ENCODE peak calls at places on chromosomes 11 and 22, in ten cellular contexts. Z is fibroblast of lung, V is IMR-90, F is Karpas-422, R is neuronal stem cell, C is endodermal cell, O is SK-N-MC, P is astrocyte, M is colonic mucosa, G is GM12878. S is an unnamed sample.
A peak's percentile ranks its signal among the peaks of the same experiment; 100 is the strongest.

GRCh38 chr11:18000760-18001159 is 12.1 kb downstream of the SERGEF start:
- DNase-seq in Z (no peak), V (no peak), F (no peak), R (no peak), C (no peak), O (no peak), P (no peak), M (no peak), G (no peak), S (no peak)

GRCh38 chr11:1994121-1994520 is 3.5 kb downstream of the H19 start:
- DNase-seq in Z (no peak), V (no peak), F (no peak), R (no peak), C (no peak), O (no peak), P (no peak), M (no peak), G (no peak), S (no peak)

GRCh38 chr22:31291403-31291715 is 929 bp downstream of the PIK3IP1 start:
- DNase-seq in Z (no peak), V (no peak), F (peak; percentile 46), R (no peak), C (no peak), O (no peak), P (no peak), M (no peak), G (no peak), S (peak; percentile 13)

GRCh38 chr11:126969865-126970479 is 30.6 kb downstream of the KIRREL3 start:
- DNase-seq in Z (peak; percentile 69), V (peak; percentile 83), F (peak; percentile 57), R (no peak), C (peak; percentile 58), O (no peak), P (peak; percentile 55), M (no peak), G (no peak), S (peak; percentile 39)

GRCh38 chr11:554824-555499 is 5.6 kb downstream of the LMNTD2 start:
- DNase-seq in Z (peak; percentile 35), V (no peak), F (peak; percentile 94), R (peak; percentile 87), C (peak; percentile 93), O (no peak), P (no peak), M (peak; percentile 79), G (no peak), S (peak; percentile 95)

GRCh38 chr11:16543642-16544041 is 187.3 kb upstream of the SOX6 start:
- DNase-seq in Z (no peak), V (no peak), F (no peak), R (no peak), C (no peak), O (no peak), P (no peak), M (no peak), G (no peak), S (no peak)

GRCh38 chr22:40212126-40212525 is 34.4 kb downstream of the TNRC6B start:
- DNase-seq in Z (no peak), V (no peak), F (no peak), R (no peak), C (no peak), O (no peak), P (no peak), M (no peak), G (no peak), S (no peak)

GRCh38 chr22:25002241-25002985 is 49.9 kb downstream of the KIAA1671 start:
- DNase-seq in Z (no peak), V (no peak), F (no peak), R (no peak), C (no peak), O (no peak), P (no peak), M (no peak), G (no peak), S (no peak)

GRCh38 chr11:103125462-103125861 is 16.2 kb downstream of the DYNC2H1 start:
- DNase-seq in Z (no peak), V (no peak), F (no peak), R (no peak), C (no peak), O (no peak), P (no peak), M (no peak), G (no peak), S (no peak)

GRCh38 chr11:95242202-95242989 is 11.4 kb upstream of the SESN3 start:
- DNase-seq in Z (no peak), V (no peak), F (peak; percentile 72), R (no peak), C (no peak), O (no peak), P (no peak), M (peak; percentile 39), G (no peak), S (no peak)

GRCh38 chr11:36364551-36364950 is 68.5 kb downstream of the PRR5L start:
- DNase-seq in Z (peak; percentile 72), V (no peak), F (no peak), R (no peak), C (no peak), O (no peak), P (peak; percentile 62), M (peak; percentile 78), G (no peak), S (no peak)

GRCh38 chr11:134915212-134915611 is 503.2 kb upstream of the B3GAT1 start:
- DNase-seq in Z (peak; percentile 78), V (no peak), F (no peak), R (no peak), C (no peak), O (no peak), P (peak; percentile 67), M (no peak), G (no peak), S (no peak)

GRCh38 chr11:67282155-67282875 is 6.8 kb upstream of the ANKRD13D start:
- DNase-seq in Z (no peak), V (no peak), F (no peak), R (no peak), C (no peak), O (no peak), P (no peak), M (no peak), G (no peak), S (no peak)

GRCh38 chr11:111723595-111723994 is 42.6 kb downstream of the PPP2R1B start:
- DNase-seq in Z (no peak), V (no peak), F (no peak), R (no peak), C (peak; percentile 62), O (no peak), P (no peak), M (no peak), G (no peak), S (no peak)
- H3K9ac ChIP-seq in Z (no peak overlapping the region), V (no peak overlapping the region), F (no peak overlapping the region), R (no peak overlapping the region), C (no peak overlapping the region), O (no peak overlapping the region), P (no peak overlapping the region), M (no peak overlapping the region), G (no peak overlapping the region), S (no peak overlapping the region)

GRCh38 chr11:117299351-117300300 is 8.5 kb downstream of the BACE1-AS start:
- DNase-seq in Z (no peak), V (no peak), F (no peak), R (no peak), C (peak; percentile 56), O (no peak), P (no peak), M (no peak), G (no peak), S (peak; percentile 20)
- H3K9ac ChIP-seq in Z (no peak overlapping the region), V (peak overlapping the region; percentile 5), F (no peak overlapping the region), R (no peak overlapping the region), C (no peak overlapping the region), O (no peak overlapping the region), P (peak overlapping the region; percentile 62), M (no peak overlapping the region), G (no peak overlapping the region), S (no peak overlapping the region)

GRCh38 chr22:38923463-38924196 is 33.8 kb upstream of the APOBEC3A start:
- DNase-seq in Z (peak; percentile 92), V (peak; percentile 85), F (no peak), R (no peak), C (peak; percentile 69), O (no peak), P (peak; percentile 89), M (peak; percentile 83), G (no peak), S (peak; percentile 29)
- H3K9ac ChIP-seq in Z (no peak overlapping the region), V (peak overlapping the region; percentile 50), F (no peak overlapping the region), R (peak overlapping the region; percentile 8), C (no peak overlapping the region), O (peak overlapping the region; percentile 53), P (peak overlapping the region; percentile 61), M (peak overlapping the region; percentile 91), G (no peak overlapping the region), S (no peak overlapping the region)

DNA sequence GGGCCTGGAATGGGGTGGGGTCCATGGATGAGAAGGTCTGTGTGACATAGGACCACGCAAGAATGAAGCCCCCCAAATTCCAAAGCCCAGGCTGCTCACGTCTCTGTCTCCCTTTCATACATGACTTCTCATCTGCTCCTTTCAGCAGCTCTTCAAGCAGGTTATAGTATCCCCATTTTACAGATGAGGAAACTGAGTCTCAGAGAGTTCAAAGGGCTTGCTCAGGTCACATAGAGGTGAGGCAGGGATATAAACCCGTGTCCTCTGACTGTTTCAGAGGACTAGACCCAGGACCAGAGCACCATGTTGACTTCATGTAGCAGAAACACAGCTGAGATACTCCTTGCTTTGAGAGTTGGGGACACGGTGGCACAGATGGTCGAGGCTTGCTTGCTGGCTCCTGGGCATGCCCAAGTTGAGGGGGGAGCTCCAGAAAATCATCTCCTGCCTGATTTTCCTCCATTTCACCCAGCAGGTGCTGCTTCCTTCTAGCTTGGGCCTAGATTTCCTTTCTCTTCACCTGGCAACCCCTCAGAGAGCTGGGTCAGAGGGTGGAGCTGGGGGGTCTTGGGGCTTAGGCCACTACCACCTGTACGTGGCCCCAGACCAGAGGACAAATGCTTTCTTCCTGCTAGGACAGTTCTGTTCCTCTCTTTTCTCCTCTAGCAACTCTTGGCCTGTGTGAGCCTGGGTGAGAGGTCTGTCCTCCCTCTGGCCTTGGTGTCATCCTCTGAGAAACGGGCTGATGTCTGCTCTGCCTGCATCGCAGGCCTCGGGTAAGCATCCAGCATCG is 24.1 kb upstream of the THY1 start:
- DNase-seq in Z (no peak), V (no peak), F (no peak), R (no peak), C (no peak), O (no peak), P (no peak), M (no peak), G (no peak), S (no peak)
- H3K9ac ChIP-seq in Z (no peak overlapping the region), V (no peak overlapping the region), F (peak overlapping the region; percentile 71), R (no peak overlapping the region), C (no peak overlapping the region), O (no peak overlapping the region), P (no peak overlapping the region), M (no peak overlapping the region), G (no peak overlapping the region), S (no peak overlapping the region)

DNA sequence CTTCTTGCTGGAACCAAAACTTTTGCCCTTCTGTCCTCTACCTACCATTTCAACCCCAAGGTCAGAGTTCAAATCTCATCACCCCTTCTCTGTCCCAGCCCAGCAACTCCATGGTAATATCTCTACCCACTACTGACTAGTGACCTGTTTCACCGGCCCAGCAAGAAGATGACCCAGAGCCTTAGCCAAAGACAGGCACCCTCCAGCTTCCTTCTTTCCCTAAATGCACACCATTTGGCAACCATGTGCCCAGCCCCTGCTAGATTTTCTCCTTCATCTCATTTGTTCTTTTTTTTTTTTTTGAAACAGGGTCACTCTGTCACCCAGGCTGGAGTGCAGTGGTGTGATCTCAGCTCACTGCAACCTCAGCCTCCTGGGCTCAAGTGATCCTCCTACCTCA is 14.9 kb downstream of the ARAP1 start:
- DNase-seq in Z (no peak), V (no peak), F (no peak), R (no peak), C (no peak), O (no peak), P (no peak), M (no peak), G (no peak), S (no peak)
- H3K9ac ChIP-seq in Z (no peak overlapping the region), V (no peak overlapping the region), F (peak overlapping the region; percentile 91), R (no peak overlapping the region), C (no peak overlapping the region), O (no peak overlapping the region), P (no peak overlapping the region), M (no peak overlapping the region), G (no peak overlapping the region), S (no peak overlapping the region)